ENCODE peak calls at places on chromosomes 3 and 15, in seven cellular contexts. H, B, O, P, N, X and L are unnamed samples. For H3K4me1, the result is how much of the 10 kb centered on the place peaks cover.

GRCh38 chr3:142850395-142851023 is 38.4 kb downstream of the PCOLCE2 start:
- DNase-seq in H (no peak), B (no peak), O (peak), P (peak), N (no peak), X (peak), L (no peak)

GRCh38 chr3:179717219-179717618 is 64.4 kb downstream of the USP13 start:
- DNase-seq in H (no peak), B (no peak), O (no peak), P (no peak), N (no peak), X (no peak), L (no peak)

GRCh38 chr3:154430014-154430413 is at the start of gene GPR149:
- DNase-seq in H (no peak), B (no peak), O (peak), P (no peak), N (no peak), X (no peak), L (no peak)

GRCh38 chr15:58597943-58598828 is 151.3 kb downstream of the ADAM10 start:
- DNase-seq in H (no peak), B (no peak), O (peak), P (no peak), N (no peak), X (no peak), L (no peak)

GRCh38 chr3:34377961-34378360 is 579.5 kb downstream of the PDCD6IP start:
- DNase-seq in H (no peak), B (peak), O (no peak), P (no peak), N (no peak), X (no peak), L (no peak)

GRCh38 chr3:160454995-160455394 is 5.4 kb upstream of the TRIM59 start:
- DNase-seq in H (no peak), B (no peak), O (no peak), P (no peak), N (no peak), X (no peak), L (no peak)

GRCh38 chr15:85741021-85741421 is 53.7 kb downstream of the KLHL25 start:
- DNase-seq in H (peak), B (no peak), O (no peak), P (no peak), N (no peak), X (no peak), L (no peak)

GRCh38 chr3:100966049-100966471 is 27.2 kb downstream of the ABI3BP start:
- DNase-seq in H (no peak), B (no peak), O (no peak), P (no peak), N (no peak), X (no peak), L (no peak)

GRCh38 chr3:107581230-107581629 is 58.5 kb downstream of the BBX start:
- DNase-seq in H (no peak), B (no peak), O (no peak), P (no peak), N (no peak), X (no peak), L (no peak)

GRCh38 chr15:50162988-50163718 is 18.8 kb upstream of the SLC27A2 start:
- DNase-seq in H (no peak), B (no peak), O (no peak), P (no peak), N (no peak), X (peak), L (no peak)

GRCh38 chr15:48084759-48085420 is 35.9 kb upstream of the SLC24A5 start:
- DNase-seq in H (no peak), B (no peak), O (peak), P (peak), N (no peak), X (no peak), L (no peak)

GRCh38 chr15:98734472-98735284 is 86.3 kb downstream of the IGF1R start:
- DNase-seq in H (no peak), B (no peak), O (peak), P (no peak), N (no peak), X (no peak), L (no peak)

GRCh38 chr15:29208352-29208751 is 61.3 kb downstream of the NSMCE3 start:
- DNase-seq in H (no peak), B (no peak), O (peak), P (peak), N (no peak), X (no peak), L (no peak)

GRCh38 chr15:61051570-61052031 is 177.5 kb downstream of the RORA start:
- DNase-seq in H (peak), B (peak), O (peak), P (peak), N (no peak), X (peak), L (peak)

GRCh38 chr3:127728417-127728816 is 55.7 kb downstream of the ABTB1 start:
- DNase-seq in H (no peak), B (no peak), O (no peak), P (no peak), N (no peak), X (no peak), L (no peak)

GRCh38 chr3:151751161-151751560 is 17.4 kb downstream of the AADACL2 start:
- DNase-seq in H (no peak), B (no peak), O (no peak), P (peak), N (no peak), X (no peak), L (no peak)

GRCh38 chr3:178949896-178950295 is 121.7 kb downstream of the ZMAT3 start:
- DNase-seq in H (no peak), B (no peak), O (no peak), P (peak), N (no peak), X (no peak), L (no peak)

GRCh38 chr3:46981932-46982471 is 2.5 kb downstream of the NBEAL2 start:
- DNase-seq in H (no peak), B (peak), O (peak), P (peak), N (no peak), X (no peak), L (peak)

GRCh38 chr3:64303881-64304280 is 78.6 kb upstream of the PRICKLE2 start:
- DNase-seq in H (no peak), B (no peak), O (no peak), P (no peak), N (no peak), X (no peak), L (no peak)

GRCh38 chr15:57118013-57118799 is 199.8 kb downstream of the TCF12 start:
- DNase-seq in H (no peak), B (no peak), O (peak), P (peak), N (no peak), X (peak), L (no peak)

GRCh38 chr15:20352241-20353200 is 189.1 kb downstream of the GOLGA6L6 start:
- DNase-seq in H (peak), B (no peak), O (no peak), P (no peak), N (no peak), X (no peak), L (no peak)

GRCh38 chr3:139811331-139811730 is 123.7 kb upstream of the CLSTN2 start:
- DNase-seq in H (no peak), B (no peak), O (no peak), P (no peak), N (no peak), X (peak), L (no peak)

GRCh38 chr3:130354430-130354829 is 9.0 kb downstream of the COL6A5 start:
- DNase-seq in H (no peak), B (no peak), O (peak), P (no peak), N (no peak), X (no peak), L (no peak)

GRCh38 chr3:39911465-39912309 is 102.3 kb downstream of the MYRIP start:
- DNase-seq in H (no peak), B (no peak), O (peak), P (no peak), N (no peak), X (no peak), L (no peak)

GRCh38 chr15:78051622-78052405 is 25.7 kb downstream of the TBC1D2B start:
- DNase-seq in H (peak), B (peak), O (peak), P (peak), N (no peak), X (no peak), L (peak)

GRCh38 chr15:60651734-60652141 is 172.8 kb upstream of the ICE2 start:
- DNase-seq in H (no peak), B (no peak), O (peak), P (no peak), N (no peak), X (no peak), L (no peak)

GRCh38 chr3:81643721-81644120 is 117.7 kb downstream of the GBE1 start:
- DNase-seq in H (no peak), B (no peak), O (peak), P (peak), N (no peak), X (no peak), L (no peak)

GRCh38 chr3:29100292-29100691 is 180.6 kb upstream of the RBMS3 start:
- DNase-seq in H (no peak), B (no peak), O (no peak), P (no peak), N (no peak), X (no peak), L (no peak)

GRCh38 chr3:126558336-126559071 is at the start of gene C3orf22:
- DNase-seq in H (peak), B (peak), O (no peak), P (no peak), N (no peak), X (no peak), L (peak)

GRCh38 chr15:59688383-59688887 is 685 bp downstream of the BNIP2 start:
- DNase-seq in H (no peak), B (no peak), O (no peak), P (peak), N (peak), X (peak), L (no peak)

GRCh38 chr3:146161725-146162047 is 702 bp upstream of the PLOD2 start:
- DNase-seq in H (peak), B (peak), O (peak), P (peak), N (no peak), X (no peak), L (no peak)

GRCh38 chr15:37788330-37788729 is 146.1 kb upstream of the TMCO5A start:
- DNase-seq in H (no peak), B (no peak), O (no peak), P (no peak), N (no peak), X (no peak), L (no peak)

GRCh38 chr3:11558002-11558401 is 85.7 kb downstream of the VGLL4 start:
- DNase-seq in H (peak), B (no peak), O (no peak), P (peak), N (no peak), X (peak), L (peak)

GRCh38 chr15:49734831-49735508 is 114.1 kb downstream of the DTWD1 start:
- DNase-seq in H (no peak), B (no peak), O (no peak), P (no peak), N (no peak), X (no peak), L (no peak)

GRCh38 chr15:33852094-33852493 is 116.2 kb upstream of the CHRM5 start:
- DNase-seq in H (no peak), B (no peak), O (no peak), P (no peak), N (no peak), X (peak), L (no peak)

GRCh38 chr15:43796566-43796965 is 3.5 kb downstream of the SERINC4 start:
- DNase-seq in H (no peak), B (no peak), O (no peak), P (no peak), N (no peak), X (no peak), L (no peak)
- H3K27ac ChIP-seq in H (no peak), B (no peak), O (no peak), P (no peak), N (no peak), X (no peak), L (no peak)

GRCh38 chr15:81281925-81282895 is 41.7 kb downstream of the STARD5 start:
- DNase-seq in H (peak), B (no peak), O (no peak), P (no peak), N (no peak), X (no peak), L (no peak)
- H3K4me1 ChIP-seq in H (under half), B (under half), O (under half), P (under half), N (under half), X (under half), L (under half)

GRCh38 chr3:41131224-41131623 is 68.1 kb upstream of the CTNNB1 start:
- DNase-seq in H (no peak), B (no peak), O (peak), P (peak), N (no peak), X (no peak), L (no peak)
- H3K27ac ChIP-seq in H (no peak), B (no peak), O (no peak), P (peak), N (no peak), X (no peak), L (no peak)

GRCh38 chr3:31219131-31219843 is 313.4 kb upstream of the STT3B start:
- DNase-seq in H (no peak), B (no peak), O (no peak), P (no peak), N (no peak), X (no peak), L (no peak)
- H3K4me1 ChIP-seq in H (under half), B (under half), O (under half), P (under half), N (under half), X (under half), L (under half)

GRCh38 chr3:183254816-183255730 is 2.0 kb downstream of the B3GNT5 start:
- DNase-seq in H (no peak), B (peak), O (no peak), P (peak), N (no peak), X (no peak), L (no peak)
- H3K27ac ChIP-seq in H (peak), B (peak), O (peak), P (peak), N (no peak), X (no peak), L (peak)